ENCODE peak calls at places on chromosomes 13 and 19, in nine cellular contexts. Q is adrenal gland, G is colonic mucosa, T is body of pancreas, K is heart right ventricle, I is mesendoderm, C is RWPE2, B is spleen, P is IMR-90. V is an unnamed sample.

GRCh38 chr13:111482806-111483620 is 162.6 kb downstream of the TEX29 start:
- DNase-seq in Q (no peak), G (no peak), T (no peak), K (no peak), I (no peak), C (peak; percentile 45), B (no peak), P (no peak), V (no peak)

GRCh38 chr19:3589949-3590348 is 4.7 kb downstream of the GIPC3 start:
- DNase-seq in Q (no peak), G (no peak), T (no peak), K (no peak), I (no peak), C (no peak), B (no peak), P (no peak), V (no peak)

GRCh38 chr13:38951525-38952313 is 38.9 kb downstream of the STOML3 start:
- DNase-seq in Q (no peak), G (peak; percentile 73), T (peak; percentile 62), K (peak; percentile 25), I (no peak), C (no peak), B (no peak), P (no peak), V (no peak)

GRCh38 chr13:37163626-37164365 is 58.3 kb upstream of the CSNK1A1L start:
- DNase-seq in Q (no peak), G (no peak), T (no peak), K (no peak), I (no peak), C (no peak), B (no peak), P (no peak), V (no peak)

GRCh38 chr19:13692096-13692495 is 72.2 kb upstream of the MRI1 start:
- DNase-seq in Q (peak; percentile 16), G (no peak), T (no peak), K (no peak), I (no peak), C (peak; percentile 66), B (no peak), P (peak; percentile 60), V (no peak)

GRCh38 chr13:66703597-66703996 is 526.5 kb downstream of the PCDH9 start:
- DNase-seq in Q (no peak), G (no peak), T (no peak), K (no peak), I (no peak), C (no peak), B (no peak), P (no peak), V (no peak)

GRCh38 chr19:15464394-15465385 is at the start of gene RASAL3:
- DNase-seq in Q (no peak), G (peak; percentile 35), T (no peak), K (no peak), I (no peak), C (no peak), B (peak; percentile 92), P (no peak), V (no peak)

GRCh38 chr19:49679832-49680472 is 2.9 kb downstream of the PRMT1 start:
- DNase-seq in Q (peak; percentile 38), G (no peak), T (no peak), K (no peak), I (no peak), C (peak; percentile 48), B (peak; percentile 49), P (no peak), V (no peak)

GRCh38 chr19:49445997-49446396 is 4.7 kb upstream of the SLC17A7 start:
- DNase-seq in Q (no peak), G (no peak), T (no peak), K (no peak), I (no peak), C (no peak), B (no peak), P (no peak), V (no peak)

GRCh38 chr19:42440357-42441046 is 2.2 kb downstream of the CXCL17 start:
- DNase-seq in Q (peak; percentile 75), G (peak; percentile 84), T (peak; percentile 82), K (peak; percentile 78), I (peak; percentile 74), C (no peak), B (peak; percentile 94), P (peak; percentile 59), V (peak; percentile 61)

GRCh38 chr13:33213024-33213795 is 72.3 kb downstream of the STARD13 start:
- DNase-seq in Q (no peak), G (no peak), T (no peak), K (no peak), I (peak; percentile 45), C (no peak), B (no peak), P (no peak), V (no peak)

GRCh38 chr13:109439813-109440212 is 346.6 kb downstream of the IRS2 start:
- DNase-seq in Q (no peak), G (no peak), T (no peak), K (no peak), I (no peak), C (no peak), B (no peak), P (no peak), V (no peak)

GRCh38 chr19:3161453-3161852 is 17.1 kb upstream of the S1PR4 start:
- DNase-seq in Q (no peak), G (no peak), T (no peak), K (no peak), I (no peak), C (no peak), B (no peak), P (peak; percentile 43), V (peak; percentile 39)

GRCh38 chr19:42121666-42122069 is 10.6 kb downstream of the POU2F2 start:
- DNase-seq in Q (no peak), G (peak; percentile 43), T (no peak), K (peak; percentile 47), I (peak; percentile 49), C (peak; percentile 93), B (peak; percentile 92), P (peak; percentile 88), V (peak; percentile 79)

GRCh38 chr19:35404879-35405622 is 34.2 kb downstream of the GPR42 start:
- DNase-seq in Q (peak; percentile 35), G (no peak), T (peak; percentile 40), K (no peak), I (peak; percentile 97), C (peak; percentile 72), B (no peak), P (peak; percentile 92), V (peak; percentile 81)

DNA sequence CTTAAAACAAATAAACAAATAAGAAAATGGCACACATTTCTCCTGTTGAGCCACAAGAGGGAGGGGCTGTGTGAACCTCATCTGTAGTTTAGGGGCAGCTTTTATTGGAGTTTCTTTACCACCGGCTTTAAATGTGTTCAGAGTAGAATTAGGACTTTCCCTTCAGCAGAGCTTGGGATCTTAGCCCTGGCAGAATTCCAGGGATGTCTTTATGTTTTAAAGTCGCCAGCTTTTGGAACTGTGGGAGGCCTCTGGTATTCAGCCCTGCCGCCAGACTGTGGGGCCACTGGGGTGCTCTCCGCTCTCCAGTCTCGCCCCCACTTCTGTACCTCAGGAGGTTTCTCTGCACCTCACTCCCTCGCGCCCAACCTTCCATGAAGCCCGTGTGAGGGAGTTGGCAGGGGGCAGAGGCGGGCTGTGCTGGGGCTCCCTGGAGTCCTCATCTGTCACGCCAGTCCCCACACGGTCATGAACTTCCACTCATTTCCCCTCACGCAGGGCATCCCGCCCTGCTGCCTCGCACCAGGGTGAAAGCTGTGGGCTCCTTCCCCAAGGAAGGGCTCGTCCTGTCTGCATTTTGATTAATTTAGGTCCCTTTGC is 31.5 kb downstream of the CCDC8 start:
- DNase-seq in Q (no peak), G (no peak), T (no peak), K (no peak), I (no peak), C (peak; percentile 23), B (no peak), P (no peak), V (no peak)
- H3K36me3 ChIP-seq in Q (peaks cover 81% of the 10 kb centered on the region), G (peaks cover 9% of the 10 kb centered on the region), T (peaks cover 9% of the 10 kb centered on the region), K (peaks cover 36% of the 10 kb centered on the region), I (peaks cover 9% of the 10 kb centered on the region), C (peaks cover 91% of the 10 kb centered on the region), B (peaks cover 78% of the 10 kb centered on the region), P (peaks cover 23% of the 10 kb centered on the region), V (peaks cover 51% of the 10 kb centered on the region)

DNA sequence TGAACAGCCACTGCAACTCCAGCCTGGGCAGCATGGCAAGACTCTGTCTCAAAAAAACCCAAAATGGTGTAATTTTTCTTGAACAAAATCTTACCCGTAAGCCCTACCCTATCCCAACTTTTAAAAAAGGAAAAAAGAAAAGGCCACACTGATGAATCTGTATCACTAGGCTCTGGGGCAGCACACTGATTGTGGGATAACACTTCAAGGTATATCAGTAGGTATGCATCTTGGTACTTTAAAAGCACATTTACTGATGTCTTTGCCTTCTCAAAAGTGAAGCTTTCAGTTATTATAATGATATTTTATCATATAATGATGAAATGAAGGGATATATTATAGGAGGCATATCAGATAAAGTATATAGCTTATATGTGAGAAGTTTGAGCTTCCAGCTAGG is 24.3 kb downstream of the ZNF112 start:
- DNase-seq in Q (no peak), G (no peak), T (no peak), K (no peak), I (no peak), C (no peak), B (no peak), P (no peak), V (no peak)
- H3K36me3 ChIP-seq in Q (peaks cover 43% of the 10 kb centered on the region), G (peaks cover 15% of the 10 kb centered on the region), T (peaks cover 46% of the 10 kb centered on the region), K (peaks cover 83% of the 10 kb centered on the region), I (peaks cover 1% of the 10 kb centered on the region), C (peaks cover 53% of the 10 kb centered on the region), B (peaks cover 87% of the 10 kb centered on the region), P (peaks cover 46% of the 10 kb centered on the region), V (peaks cover 56% of the 10 kb centered on the region)

DNA sequence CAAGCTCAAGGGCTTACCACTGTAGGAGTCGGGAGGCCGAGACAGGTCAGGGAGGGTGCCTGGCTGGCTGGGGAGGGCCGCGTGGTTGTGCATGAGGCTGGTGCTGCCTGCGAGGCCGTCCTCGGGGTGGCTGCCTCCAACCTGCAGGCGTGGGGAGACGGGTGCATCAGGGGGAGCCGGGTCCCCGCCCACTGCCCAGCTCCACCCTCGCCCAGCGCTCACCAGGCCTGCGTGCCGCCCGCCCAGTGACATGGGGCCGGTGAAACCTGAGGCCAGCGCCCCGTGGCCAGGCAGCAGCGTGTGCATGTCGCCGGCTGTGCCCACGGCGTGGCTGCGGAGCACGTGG is 13.8 kb upstream of the UQCR11 start:
- DNase-seq in Q (no peak), G (no peak), T (no peak), K (no peak), I (no peak), C (peak; percentile 36), B (no peak), P (no peak), V (no peak)
- H3K36me3 ChIP-seq in Q (peaks cover 26% of the 10 kb centered on the region), G (peaks cover 4% of the 10 kb centered on the region), T (peaks cover 17% of the 10 kb centered on the region), K (peaks cover 6% of the 10 kb centered on the region), I (peaks cover 35% of the 10 kb centered on the region), C (peaks cover 55% of the 10 kb centered on the region), B (peaks cover 72% of the 10 kb centered on the region), P (peaks cover 67% of the 10 kb centered on the region), V (peaks cover 63% of the 10 kb centered on the region)

DNA sequence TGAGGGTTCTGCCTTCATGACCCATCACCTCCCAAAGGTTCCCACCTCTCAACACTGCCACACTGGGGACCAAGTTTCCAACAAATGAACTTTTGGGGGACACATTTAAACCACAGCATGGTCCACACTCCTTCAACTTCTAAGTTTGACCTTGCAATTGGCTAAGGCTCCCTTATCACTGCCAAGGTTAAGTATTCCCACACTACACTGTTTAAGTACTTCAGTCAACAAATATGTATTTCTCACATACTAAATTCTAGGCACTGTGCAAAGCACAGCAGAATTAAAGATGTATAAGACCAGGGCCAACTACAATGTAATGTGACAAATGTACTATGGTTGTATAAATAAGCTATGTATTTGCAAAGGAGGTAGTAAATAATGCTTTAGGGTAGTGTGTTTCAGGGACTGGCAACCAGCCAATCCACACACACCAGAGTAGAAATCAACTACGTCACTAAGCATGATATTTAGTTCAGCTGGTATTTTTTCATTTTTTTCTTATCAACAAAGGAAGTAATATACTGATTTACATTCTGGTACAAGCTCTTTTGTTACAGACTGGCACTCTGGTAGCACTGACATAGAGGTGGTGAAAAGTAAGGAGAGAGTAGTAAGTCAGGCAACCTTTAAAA is 12.2 kb downstream of the NUFIP1 start:
- DNase-seq in Q (no peak), G (no peak), T (peak; percentile 54), K (no peak), I (no peak), C (no peak), B (no peak), P (no peak), V (no peak)
- H3K36me3 ChIP-seq in Q (peaks cover 27% of the 10 kb centered on the region), G (no peaks in the 10 kb centered on the region), T (peaks cover 15% of the 10 kb centered on the region), K (peaks cover 15% of the 10 kb centered on the region), I (peaks cover 2% of the 10 kb centered on the region), C (peaks cover 75% of the 10 kb centered on the region), B (peaks cover 15% of the 10 kb centered on the region), P (peaks cover 21% of the 10 kb centered on the region), V (peaks cover 11% of the 10 kb centered on the region)

V was measured in brain microvascular endothelial cell.